ENCODE peak calls at places on chromosomes 4 and X, in ten cellular contexts. F is adrenal gland, Z is transverse colon, O is H1, Y is suprapubic skin, S is tibial nerve, T is A549, P is stomach, C is HepG2, A is IMR-90. H is an unnamed sample.

GRCh38 chr4:173807347-173807746 is 277.3 kb upstream of the HAND2 start:
- DNase-seq in T (no peak), Y (no peak), Z (peak; percentile 7), A (no peak), P (no peak), F (no peak), C (no peak), S (peak; percentile 11), O (no peak), H (no peak)

GRCh38 chr4:88743696-88744095 is 46.1 kb upstream of the NAP1L5 start:
- DNase-seq in A (peak; percentile 94), C (no peak), T (no peak), Y (no peak), O (no peak), F (no peak), S (no peak), P (no peak), Z (no peak), H (no peak)

GRCh38 chr4:149500806-149501205 is 314.8 kb downstream of the IQCM start:
- DNase-seq in O (no peak), A (no peak), F (no peak), Y (no peak), P (no peak), T (no peak), Z (no peak), C (no peak), S (no peak), H (no peak)

GRCh38 chr4:71486550-71487323 is 147.9 kb downstream of the SLC4A4 start:
- DNase-seq in Y (no peak), O (no peak), T (no peak), C (no peak), S (no peak), F (no peak), P (no peak), Z (no peak), A (no peak), H (no peak)

GRCh38 chrX:1564750-1565683 is 26.4 kb upstream of the AKAP17A start:
- DNase-seq in C (no peak), P (peak; percentile 2), T (no peak), O (no peak), A (no peak), F (no peak), Y (peak; percentile 24), Z (no peak), S (no peak), H (no peak)

GRCh38 chr4:123892997-123893745 is 496.6 kb downstream of the SPRY1 start:
- DNase-seq in S (peak; percentile 23), T (no peak), P (no peak), O (no peak), Z (no peak), C (peak; percentile 86), F (peak; percentile 26), Y (no peak), A (peak; percentile 24), H (no peak)

GRCh38 chr4:47577779-47578553 is 92.9 kb downstream of the ATP10D start:
- DNase-seq in P (no peak), O (no peak), C (no peak), T (no peak), S (peak; percentile 23), Y (no peak), Z (no peak), A (peak; percentile 17), F (no peak), H (no peak)

GRCh38 chr4:168857546-168858314 is 152.3 kb downstream of the CBR4 start:
- DNase-seq in T (no peak), F (peak; percentile 19), A (peak; percentile 94), C (no peak), P (no peak), S (peak; percentile 61), Y (no peak), Z (no peak), O (no peak), H (no peak)

GRCh38 chr4:112521123-112522116 is 5.4 kb upstream of the NEUROG2 start:
- DNase-seq in Z (no peak), F (no peak), Y (no peak), O (no peak), S (no peak), T (no peak), A (no peak), P (no peak), C (no peak), H (no peak)

DNA sequence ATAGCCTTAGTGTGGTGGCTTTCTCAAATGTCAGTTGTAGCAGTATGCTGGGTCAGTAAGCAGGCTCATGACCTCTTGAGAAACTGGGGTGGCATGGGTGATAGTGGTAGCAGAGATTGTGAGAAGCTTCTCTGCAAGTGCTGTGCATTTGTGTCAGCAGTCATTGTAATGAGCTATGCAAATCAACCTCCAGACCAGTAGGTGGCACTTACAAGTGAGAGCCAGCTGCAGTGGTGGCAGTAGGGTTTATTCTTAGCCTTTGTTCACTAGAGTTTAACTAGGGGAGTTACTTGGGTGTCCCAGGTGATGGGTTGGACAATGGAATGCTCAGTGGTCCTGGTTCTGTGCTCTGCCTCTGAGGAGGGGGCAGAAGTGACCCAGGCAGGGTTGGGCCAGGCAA is 818.7 kb downstream of the PCDH7 start:
- DNase-seq in S (no peak), C (no peak), A (no peak), Y (no peak), P (no peak), Z (no peak), T (no peak), F (no peak), O (no peak), H (no peak)
- TF ChIP-seq CTCF in S (no peak), C (no peak), A (no peak), Y (no peak), P (no peak), Z (no peak), T (no peak), F (no peak), O (peak; percentile 41), H (no peak)

GRCh38 chr4:1981251-1982055 is 27.3 kb downstream of the NELFA start:
- DNase-seq in C (no peak), F (no peak), O (no peak), T (peak; percentile 41), S (no peak), P (peak; percentile 69), Y (peak; percentile 65), A (peak; percentile 11), Z (peak; percentile 55), H (no peak)

GRCh38 chr4:1978226-1978625 is 30.5 kb downstream of the NELFA start:
- DNase-seq in Y (peak; percentile 52), S (no peak), C (no peak), A (no peak), Z (no peak), F (no peak), O (no peak), P (no peak), T (no peak), H (no peak)

GRCh38 chr4:1978741-1979476 is 29.9 kb downstream of the NELFA start:
- DNase-seq in C (no peak), F (no peak), P (no peak), S (no peak), T (no peak), O (no peak), Z (no peak), Y (peak; percentile 77), A (no peak), H (no peak)

GRCh38 chr4:1980561-1981041 is 28.2 kb downstream of the NELFA start:
- DNase-seq in O (no peak), P (no peak), T (no peak), Y (no peak), C (no peak), F (no peak), A (no peak), S (no peak), Z (no peak), H (no peak)

GRCh38 chr4:1979477-1980196 is 29.1 kb downstream of the NELFA start:
- DNase-seq in P (no peak), S (no peak), O (no peak), Y (peak; percentile 65), T (no peak), Z (no peak), C (no peak), A (no peak), F (no peak), H (no peak)
- TF ChIP-seq POLR2A in P (no peak), S (no peak), O (no peak), Y (no peak), T (no peak), Z (no peak), C (peak; percentile 36), A (no peak), F (no peak), H (no peak)

GRCh38 chrX:51802917-51803688 is 59.9 kb downstream of the GSPT2 start:
- DNase-seq in Y (no peak), S (peak; percentile 5), A (peak; percentile 67), Z (peak; percentile 69), F (peak; percentile 51), P (peak; percentile 57), T (peak; percentile 86), C (peak; percentile 1), O (peak; percentile 58), H (no peak)
- H3K4me1 ChIP-seq in Y (no peaks in the 10 kb centered on the region), S (no peaks in the 10 kb centered on the region), A (no peaks in the 10 kb centered on the region), Z (peaks cover 9% of the 10 kb centered on the region), F (peaks cover 4% of the 10 kb centered on the region), P (peaks cover 8% of the 10 kb centered on the region), T (peaks cover 4% of the 10 kb centered on the region), C (no peaks in the 10 kb centered on the region), O (no peaks in the 10 kb centered on the region), H (no peaks in the 10 kb centered on the region)

GRCh38 chrX:64097891-64098290 is 107.6 kb downstream of the AMER1 start:
- DNase-seq in S (no peak), T (no peak), Y (no peak), O (no peak), C (no peak), F (no peak), Z (no peak), A (no peak), P (no peak), H (no peak)

DNA sequence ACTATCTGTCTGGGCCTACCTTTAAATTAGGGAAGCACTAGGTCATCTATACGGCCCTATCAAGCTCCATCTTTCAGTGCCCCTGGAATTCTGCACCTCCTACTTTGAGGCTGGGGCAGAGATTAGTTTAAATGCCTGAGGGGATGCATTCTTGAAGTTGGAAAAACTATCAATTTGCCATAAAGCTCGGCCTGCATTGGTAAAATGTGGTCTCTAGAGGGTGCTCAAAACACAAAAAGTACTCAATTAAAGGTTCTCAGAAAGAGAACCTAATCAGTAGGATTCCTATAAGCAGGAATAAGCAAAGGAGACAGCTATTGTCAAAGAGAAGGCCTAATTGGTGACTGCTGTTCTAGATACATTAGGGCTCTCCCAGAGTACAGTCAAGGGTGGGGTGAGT is 111.7 kb downstream of the AMER1 start:
- DNase-seq in P (no peak), A (peak; percentile 4), Z (no peak), Y (no peak), F (peak; percentile 4), T (peak; percentile 0), O (no peak), C (no peak), S (no peak), H (no peak)
- TF ChIP-seq CTCF in P (peak; percentile 15), A (peak; percentile 44), Z (no peak), Y (no peak), F (peak; percentile 42), T (no peak), O (peak; percentile 48), C (peak; percentile 45), S (no peak), H (no peak)

H was measured in esophagus squamous epithelium.